ENCODE peak calls at places on chromosomes 13 and 19, in four cellular contexts. D, E, C and L are unnamed samples.

GRCh38 chr13:113731192-113732175 is 27.5 kb upstream of the TMEM255B start:
- DNase-seq in D (no peak), E (no peak), C (no peak), L (no peak)

GRCh38 chr19:16070366-16070990 is 5.8 kb upstream of the TPM4 start:
- DNase-seq in D (peak), E (peak), C (no peak), L (no peak)

GRCh38 chr13:53250272-53250875 is 221.8 kb downstream of the OLFM4 start:
- DNase-seq in D (peak), E (no peak), C (no peak), L (no peak)

GRCh38 chr19:10812196-10812595 is 23.8 kb downstream of the TMED1 start:
- DNase-seq in D (no peak), E (no peak), C (no peak), L (no peak)

GRCh38 chr13:24032674-24033073 is 127.8 kb upstream of the SPATA13 start:
- DNase-seq in D (no peak), E (no peak), C (no peak), L (no peak)

GRCh38 chr13:104571161-104571889 is 1505.1 kb upstream of the SLC10A2 start:
- DNase-seq in D (no peak), E (no peak), C (peak), L (peak)

GRCh38 chr13:94713556-94714182 is 1.3 kb upstream of the SOX21 start:
- DNase-seq in D (no peak), E (no peak), C (no peak), L (no peak)

GRCh38 chr13:109762791-109763190 is 23.6 kb downstream of the IRS2 start:
- DNase-seq in D (no peak), E (no peak), C (no peak), L (no peak)

GRCh38 chr13:18943721-18944391 is 237.8 kb downstream of the TUBA3C start:
- DNase-seq in D (no peak), E (no peak), C (no peak), L (no peak)

GRCh38 chr13:107192289-107192688 is 624.4 kb upstream of the ARGLU1 start:
- DNase-seq in D (no peak), E (no peak), C (no peak), L (no peak)

GRCh38 chr19:45823182-45823581 is 8.1 kb upstream of the RSPH6A start:
- DNase-seq in D (no peak), E (no peak), C (no peak), L (no peak)

GRCh38 chr13:107866007-107866665 is 349.2 kb downstream of the LIG4 start:
- DNase-seq in D (no peak), E (no peak), C (no peak), L (peak)

GRCh38 chr19:55486971-55487883 is 1.0 kb upstream of the SSC5D start:
- DNase-seq in D (no peak), E (no peak), C (no peak), L (no peak)

GRCh38 chr19:13208131-13208963 is 58.1 kb downstream of the IER2 start:
- DNase-seq in D (peak), E (peak), C (no peak), L (no peak)

GRCh38 chr19:3463039-3463958 is 17.0 kb downstream of the SMIM24 start:
- DNase-seq in D (no peak), E (no peak), C (no peak), L (no peak)

GRCh38 chr13:20461481-20461859 is 64.2 kb downstream of the CRYL1 start:
- DNase-seq in D (no peak), E (no peak), C (no peak), L (no peak)

GRCh38 chr13:46480131-46480530 is 72.8 kb upstream of the LRCH1 start:
- DNase-seq in D (no peak), E (no peak), C (no peak), L (no peak)

GRCh38 chr19:1657632-1658445 is 5.4 kb upstream of the TCF3 start:
- DNase-seq in D (no peak), E (no peak), C (no peak), L (no peak)

GRCh38 chr13:109740721-109741120 is 45.7 kb downstream of the IRS2 start:
- DNase-seq in D (no peak), E (no peak), C (no peak), L (no peak)

GRCh38 chr13:71374471-71375041 is 492.4 kb downstream of the DACH1 start:
- DNase-seq in D (no peak), E (no peak), C (no peak), L (no peak)

GRCh38 chr13:33069365-33069764 is 53.1 kb downstream of the KL start:
- DNase-seq in D (no peak), E (no peak), C (no peak), L (no peak)

GRCh38 chr13:86945596-86945995 is 725.6 kb upstream of the SLITRK5 start:
- DNase-seq in D (no peak), E (no peak), C (no peak), L (no peak)

GRCh38 chr19:2289714-2290435 is 7.9 kb upstream of the PEAK3 start:
- DNase-seq in D (peak), E (no peak), C (no peak), L (no peak)

GRCh38 chr13:106296723-106297122 is 238.7 kb downstream of the EFNB2 start:
- DNase-seq in D (no peak), E (no peak), C (no peak), L (no peak)

GRCh38 chr13:32938907-32939306 is 77.3 kb upstream of the KL start:
- DNase-seq in D (no peak), E (no peak), C (no peak), L (no peak)

GRCh38 chr19:48196321-48196761 is 25.9 kb downstream of the ZSWIM9 start:
- DNase-seq in D (no peak), E (no peak), C (no peak), L (no peak)

GRCh38 chr19:16363133-16363851 is 38.7 kb downstream of the KLF2 start:
- DNase-seq in D (no peak), E (no peak), C (no peak), L (no peak)

GRCh38 chr19:47479701-47480503 is 4.1 kb downstream of the KPTN start:
- DNase-seq in D (no peak), E (no peak), C (no peak), L (no peak)

GRCh38 chr13:29920018-29920643 is 69.7 kb upstream of the UBL3 start:
- DNase-seq in D (no peak), E (no peak), C (no peak), L (no peak)

GRCh38 chr19:54335979-54336892 is 2.7 kb downstream of the LILRA4 start:
- DNase-seq in D (no peak), E (no peak), C (no peak), L (no peak)

GRCh38 chr19:15631817-15632216 is 8.9 kb upstream of the CYP4F3 start:
- DNase-seq in D (peak), E (no peak), C (no peak), L (no peak)

GRCh38 chr13:38417727-38418126 is 68.1 kb downstream of the UFM1 start:
- DNase-seq in D (no peak), E (no peak), C (no peak), L (no peak)

GRCh38 chr13:97243915-97244820 is 22.0 kb downstream of the MBNL2 start:
- DNase-seq in D (no peak), E (no peak), C (no peak), L (no peak)

GRCh38 chr13:49908637-49909036 is 27.5 kb downstream of the SPRYD7 start:
- DNase-seq in D (no peak), E (no peak), C (no peak), L (no peak)

GRCh38 chr19:15212682-15213081 is 11.9 kb upstream of the NOTCH3 start:
- DNase-seq in D (no peak), E (no peak), C (no peak), L (no peak)

GRCh38 chr13:77460195-77460594 is 75.3 kb upstream of the SCEL start:
- DNase-seq in D (no peak), E (no peak), C (no peak), L (no peak)

GRCh38 chr13:94704347-94705080 is 7.8 kb downstream of the SOX21 start:
- DNase-seq in D (no peak), E (no peak), C (no peak), L (no peak)